ENCODE peak calls at places on chromosomes 2 and 18, in ten cellular contexts. One of them, this sample, is unnamed. For H3K36me3, the result is how much of the 10 kb centered on the place peaks cover.

GRCh38 chr2:19819097-19820065 is 82.4 kb downstream of the TTC32 start:
- DNase-seq in fibroblast of lung: peak
- DNase-seq in IMR-90: peak
- DNase-seq in cardiac muscle cell: peak
- DNase-seq in lower lobe of right lung: no peak
- DNase-seq in heart left ventricle: no peak
- DNase-seq in neural progenitor cell: no peak
- DNase-seq in thyroid gland: no peak
- DNase-seq in body of pancreas: no peak
- DNase-seq in uterus: no peak
- DNase-seq in this sample: peak

GRCh38 chr18:23684515-23685197 is 4.6 kb upstream of the LAMA3 start:
- DNase-seq in lower lobe of right lung: no peak
- DNase-seq in uterus: peak
- DNase-seq in fibroblast of lung: peak
- DNase-seq in neural progenitor cell: no peak
- DNase-seq in IMR-90: no peak
- DNase-seq in body of pancreas: no peak
- DNase-seq in thyroid gland: no peak
- DNase-seq in heart left ventricle: no peak
- DNase-seq in cardiac muscle cell: no peak
- DNase-seq in this sample: peak

GRCh38 chr2:61255580-61256437 is 93.8 kb downstream of the C2orf74 start:
- DNase-seq in heart left ventricle: no peak
- DNase-seq in uterus: no peak
- DNase-seq in body of pancreas: no peak
- DNase-seq in lower lobe of right lung: no peak
- DNase-seq in thyroid gland: no peak
- DNase-seq in cardiac muscle cell: no peak
- DNase-seq in neural progenitor cell: no peak
- DNase-seq in IMR-90: peak
- DNase-seq in fibroblast of lung: peak
- DNase-seq in this sample: peak

GRCh38 chr2:199704358-199705238 is 146.4 kb downstream of the FTCDNL1 start:
- DNase-seq in body of pancreas: peak
- DNase-seq in thyroid gland: peak
- DNase-seq in uterus: no peak
- DNase-seq in heart left ventricle: no peak
- DNase-seq in cardiac muscle cell: peak
- DNase-seq in fibroblast of lung: no peak
- DNase-seq in lower lobe of right lung: no peak
- DNase-seq in IMR-90: peak
- DNase-seq in neural progenitor cell: peak
- DNase-seq in this sample: no peak

GRCh38 chr2:237180987-237181386 is 95.3 kb downstream of the COPS8 start:
- DNase-seq in cardiac muscle cell: no peak
- DNase-seq in uterus: no peak
- DNase-seq in fibroblast of lung: no peak
- DNase-seq in lower lobe of right lung: no peak
- DNase-seq in thyroid gland: no peak
- DNase-seq in heart left ventricle: no peak
- DNase-seq in neural progenitor cell: no peak
- DNase-seq in body of pancreas: no peak
- DNase-seq in IMR-90: no peak
- DNase-seq in this sample: no peak

GRCh38 chr2:189683348-189683747 is 8.9 kb downstream of the ANKAR start:
- DNase-seq in uterus: no peak
- DNase-seq in fibroblast of lung: peak
- DNase-seq in thyroid gland: no peak
- DNase-seq in body of pancreas: no peak
- DNase-seq in lower lobe of right lung: no peak
- DNase-seq in IMR-90: peak
- DNase-seq in heart left ventricle: no peak
- DNase-seq in neural progenitor cell: no peak
- DNase-seq in cardiac muscle cell: no peak
- DNase-seq in this sample: no peak

GRCh38 chr2:159165065-159165464 is 121.4 kb downstream of the WDSUB1 start:
- DNase-seq in IMR-90: no peak
- DNase-seq in fibroblast of lung: no peak
- DNase-seq in lower lobe of right lung: no peak
- DNase-seq in thyroid gland: no peak
- DNase-seq in neural progenitor cell: no peak
- DNase-seq in uterus: no peak
- DNase-seq in body of pancreas: no peak
- DNase-seq in cardiac muscle cell: peak
- DNase-seq in heart left ventricle: peak
- DNase-seq in this sample: no peak

GRCh38 chr2:160429248-160430000 is 64.2 kb downstream of the RBMS1 start:
- DNase-seq in lower lobe of right lung: no peak
- DNase-seq in uterus: no peak
- DNase-seq in cardiac muscle cell: peak
- DNase-seq in neural progenitor cell: peak
- DNase-seq in body of pancreas: no peak
- DNase-seq in thyroid gland: no peak
- DNase-seq in fibroblast of lung: peak
- DNase-seq in IMR-90: peak
- DNase-seq in heart left ventricle: no peak
- DNase-seq in this sample: no peak

GRCh38 chr18:70044626-70045025 is 97.0 kb upstream of the CD226 start:
- DNase-seq in heart left ventricle: no peak
- DNase-seq in uterus: no peak
- DNase-seq in IMR-90: peak
- DNase-seq in thyroid gland: no peak
- DNase-seq in body of pancreas: no peak
- DNase-seq in lower lobe of right lung: no peak
- DNase-seq in fibroblast of lung: peak
- DNase-seq in neural progenitor cell: no peak
- DNase-seq in cardiac muscle cell: no peak
- DNase-seq in this sample: peak

GRCh38 chr18:55153346-55153745 is 194.1 kb upstream of the CCDC68 start:
- DNase-seq in thyroid gland: no peak
- DNase-seq in neural progenitor cell: no peak
- DNase-seq in body of pancreas: no peak
- DNase-seq in heart left ventricle: no peak
- DNase-seq in uterus: no peak
- DNase-seq in cardiac muscle cell: no peak
- DNase-seq in fibroblast of lung: peak
- DNase-seq in lower lobe of right lung: no peak
- DNase-seq in IMR-90: no peak
- DNase-seq in this sample: no peak

GRCh38 chr2:221943078-221943810 is 355.6 kb downstream of the PAX3 start:
- DNase-seq in uterus: peak
- DNase-seq in body of pancreas: peak
- DNase-seq in cardiac muscle cell: no peak
- DNase-seq in fibroblast of lung: peak
- DNase-seq in lower lobe of right lung: no peak
- DNase-seq in heart left ventricle: peak
- DNase-seq in IMR-90: peak
- DNase-seq in neural progenitor cell: no peak
- DNase-seq in thyroid gland: peak
- DNase-seq in this sample: peak

GRCh38 chr18:74389161-74389927 is 67.8 kb downstream of the DIPK1C start:
- DNase-seq in IMR-90: no peak
- DNase-seq in neural progenitor cell: no peak
- DNase-seq in fibroblast of lung: peak
- DNase-seq in body of pancreas: no peak
- DNase-seq in thyroid gland: no peak
- DNase-seq in uterus: no peak
- DNase-seq in lower lobe of right lung: no peak
- DNase-seq in heart left ventricle: no peak
- DNase-seq in cardiac muscle cell: no peak
- DNase-seq in this sample: no peak

GRCh38 chr18:44536041-44536440 is 144.6 kb upstream of the SETBP1 start:
- DNase-seq in fibroblast of lung: peak
- DNase-seq in thyroid gland: no peak
- DNase-seq in heart left ventricle: no peak
- DNase-seq in lower lobe of right lung: no peak
- DNase-seq in uterus: peak
- DNase-seq in cardiac muscle cell: no peak
- DNase-seq in neural progenitor cell: no peak
- DNase-seq in IMR-90: peak
- DNase-seq in body of pancreas: no peak
- DNase-seq in this sample: peak

GRCh38 chr2:120885311-120885710 is 149.6 kb downstream of the GLI2 start:
- DNase-seq in neural progenitor cell: no peak
- DNase-seq in lower lobe of right lung: peak
- DNase-seq in heart left ventricle: no peak
- DNase-seq in thyroid gland: no peak
- DNase-seq in cardiac muscle cell: no peak
- DNase-seq in IMR-90: no peak
- DNase-seq in uterus: no peak
- DNase-seq in fibroblast of lung: no peak
- DNase-seq in body of pancreas: no peak
- DNase-seq in this sample: no peak

GRCh38 chr2:223472771-223473170 is 129.4 kb downstream of the SCG2 start:
- DNase-seq in body of pancreas: no peak
- DNase-seq in uterus: no peak
- DNase-seq in neural progenitor cell: no peak
- DNase-seq in cardiac muscle cell: no peak
- DNase-seq in IMR-90: no peak
- DNase-seq in fibroblast of lung: no peak
- DNase-seq in thyroid gland: no peak
- DNase-seq in lower lobe of right lung: no peak
- DNase-seq in heart left ventricle: no peak
- DNase-seq in this sample: no peak
- H3K4me3 ChIP-seq in body of pancreas: no peak
- H3K4me3 ChIP-seq in uterus: no peak
- H3K4me3 ChIP-seq in neural progenitor cell: no peak
- H3K4me3 ChIP-seq in cardiac muscle cell: no peak
- H3K4me3 ChIP-seq in IMR-90: no peak
- H3K4me3 ChIP-seq in fibroblast of lung: no peak
- H3K4me3 ChIP-seq in thyroid gland: no peak
- H3K4me3 ChIP-seq in lower lobe of right lung: no peak
- H3K4me3 ChIP-seq in heart left ventricle: no peak
- H3K4me3 ChIP-seq in this sample: no peak

GRCh38 chr2:217932661-217933325 is 70.0 kb downstream of the TNS1 start:
- DNase-seq in thyroid gland: peak
- DNase-seq in heart left ventricle: peak
- DNase-seq in uterus: no peak
- DNase-seq in lower lobe of right lung: no peak
- DNase-seq in IMR-90: no peak
- DNase-seq in fibroblast of lung: peak
- DNase-seq in cardiac muscle cell: no peak
- DNase-seq in neural progenitor cell: peak
- DNase-seq in body of pancreas: no peak
- DNase-seq in this sample: no peak
- TF ChIP-seq CTCF in thyroid gland: no peak
- TF ChIP-seq CTCF in heart left ventricle: no peak
- TF ChIP-seq CTCF in uterus: peak
- TF ChIP-seq CTCF in lower lobe of right lung: no peak
- TF ChIP-seq CTCF in IMR-90: peak
- TF ChIP-seq CTCF in fibroblast of lung: peak
- TF ChIP-seq CTCF in cardiac muscle cell: peak
- TF ChIP-seq CTCF in neural progenitor cell: peak
- TF ChIP-seq CTCF in body of pancreas: no peak
- TF ChIP-seq CTCF in this sample: no peak

GRCh38 chr2:181426687-181427086 is 30.5 kb upstream of the ITGA4 start:
- DNase-seq in cardiac muscle cell: no peak
- DNase-seq in neural progenitor cell: peak
- DNase-seq in uterus: no peak
- DNase-seq in lower lobe of right lung: no peak
- DNase-seq in heart left ventricle: no peak
- DNase-seq in body of pancreas: no peak
- DNase-seq in IMR-90: no peak
- DNase-seq in fibroblast of lung: no peak
- DNase-seq in thyroid gland: no peak
- DNase-seq in this sample: no peak
- H3K36me3 ChIP-seq in cardiac muscle cell: under half
- H3K36me3 ChIP-seq in neural progenitor cell: under half
- H3K36me3 ChIP-seq in uterus: under half
- H3K36me3 ChIP-seq in lower lobe of right lung: under half
- H3K36me3 ChIP-seq in heart left ventricle: under half
- H3K36me3 ChIP-seq in body of pancreas: under half
- H3K36me3 ChIP-seq in IMR-90: under half
- H3K36me3 ChIP-seq in fibroblast of lung: under half
- H3K36me3 ChIP-seq in thyroid gland: under half
- H3K36me3 ChIP-seq in this sample: under half

GRCh38 chr2:55009277-55010055 is 40.8 kb downstream of the RTN4 start:
- DNase-seq in cardiac muscle cell: no peak
- DNase-seq in neural progenitor cell: peak
- DNase-seq in uterus: no peak
- DNase-seq in body of pancreas: no peak
- DNase-seq in fibroblast of lung: no peak
- DNase-seq in lower lobe of right lung: no peak
- DNase-seq in IMR-90: no peak
- DNase-seq in heart left ventricle: no peak
- DNase-seq in thyroid gland: no peak
- DNase-seq in this sample: no peak
- H3K4me3 ChIP-seq in cardiac muscle cell: no peak
- H3K4me3 ChIP-seq in neural progenitor cell: no peak
- H3K4me3 ChIP-seq in uterus: peak
- H3K4me3 ChIP-seq in body of pancreas: peak
- H3K4me3 ChIP-seq in fibroblast of lung: peak
- H3K4me3 ChIP-seq in lower lobe of right lung: peak
- H3K4me3 ChIP-seq in IMR-90: no peak
- H3K4me3 ChIP-seq in heart left ventricle: peak
- H3K4me3 ChIP-seq in thyroid gland: peak
- H3K4me3 ChIP-seq in this sample: no peak

GRCh38 chr2:185608799-185609198 is 129.8 kb upstream of the FSIP2 start:
- DNase-seq in uterus: no peak
- DNase-seq in body of pancreas: no peak
- DNase-seq in thyroid gland: no peak
- DNase-seq in heart left ventricle: no peak
- DNase-seq in IMR-90: no peak
- DNase-seq in cardiac muscle cell: no peak
- DNase-seq in fibroblast of lung: peak
- DNase-seq in neural progenitor cell: no peak
- DNase-seq in lower lobe of right lung: no peak
- DNase-seq in this sample: no peak
- TF ChIP-seq CTCF in uterus: no peak
- TF ChIP-seq CTCF in body of pancreas: peak
- TF ChIP-seq CTCF in thyroid gland: no peak
- TF ChIP-seq CTCF in heart left ventricle: no peak
- TF ChIP-seq CTCF in IMR-90: peak
- TF ChIP-seq CTCF in cardiac muscle cell: no peak
- TF ChIP-seq CTCF in fibroblast of lung: no peak
- TF ChIP-seq CTCF in neural progenitor cell: no peak
- TF ChIP-seq CTCF in lower lobe of right lung: no peak
- TF ChIP-seq CTCF in this sample: no peak